ENCODE peak calls at places on chromosomes 6 and 20, in six cellular contexts. W is keratinocyte, Q is caudate nucleus, D is mesendoderm, H is left lung, Z is heart left ventricle. M is an unnamed sample.

GRCh38 chr6:4358414-4359107 is 223.2 kb upstream of the ECI2 start:
- DNase-seq in W (peak), Q (peak), D (peak), H (peak), Z (peak), M (peak)

GRCh38 chr6:52019092-52019491 is 68.3 kb downstream of the PKHD1 start:
- DNase-seq in W (no peak), Q (no peak), D (no peak), H (no peak), Z (no peak), M (no peak)

GRCh38 chr20:37193821-37194220 is 14.5 kb upstream of the MROH8 start:
- DNase-seq in W (no peak), Q (no peak), D (no peak), H (no peak), Z (no peak), M (no peak)

GRCh38 chr20:25540273-25540672 is 45.1 kb downstream of the NINL start:
- DNase-seq in W (no peak), Q (no peak), D (peak), H (peak), Z (no peak), M (no peak)

GRCh38 chr6:53546256-53546655 is 1.4 kb upstream of the GCLC start:
- DNase-seq in W (no peak), Q (no peak), D (no peak), H (no peak), Z (no peak), M (no peak)

GRCh38 chr20:34709836-34710567 is 5.9 kb downstream of the TP53INP2 start:
- DNase-seq in W (no peak), Q (peak), D (peak), H (peak), Z (peak), M (peak)

GRCh38 chr20:17680836-17681740 is 954 bp downstream of the RRBP1 start:
- DNase-seq in W (no peak), Q (peak), D (peak), H (peak), Z (peak), M (peak)

GRCh38 chr6:38827024-38827423 is 111.9 kb downstream of the DNAH8 start:
- DNase-seq in W (no peak), Q (no peak), D (no peak), H (no peak), Z (no peak), M (no peak)

GRCh38 chr20:34389206-34389953 is 26.3 kb downstream of the ITCH start:
- DNase-seq in W (no peak), Q (no peak), D (no peak), H (no peak), Z (no peak), M (no peak)

GRCh38 chr6:112227411-112227810 is 27.0 kb downstream of the LAMA4 start:
- DNase-seq in W (no peak), Q (no peak), D (no peak), H (no peak), Z (no peak), M (no peak)

GRCh38 chr20:61902213-61902869 is 163.3 kb downstream of the TAF4 start:
- DNase-seq in W (no peak), Q (no peak), D (peak), H (no peak), Z (peak), M (no peak)

GRCh38 chr20:10984899-10985298 is 311.1 kb upstream of the JAG1 start:
- DNase-seq in W (no peak), Q (no peak), D (no peak), H (no peak), Z (no peak), M (no peak)

GRCh38 chr6:4973972-4974885 is 29.6 kb downstream of the RPP40 start:
- DNase-seq in W (no peak), Q (peak), D (peak), H (no peak), Z (no peak), M (no peak)

GRCh38 chr6:73747293-73747692 is 51.3 kb downstream of the CD109 start:
- DNase-seq in W (no peak), Q (no peak), D (no peak), H (no peak), Z (no peak), M (no peak)

GRCh38 chr6:140319209-140319608 is 944.8 kb upstream of the CITED2 start:
- DNase-seq in W (no peak), Q (no peak), D (no peak), H (no peak), Z (no peak), M (no peak)

GRCh38 chr6:153957409-153957808 is 81.6 kb upstream of the OPRM1 start:
- DNase-seq in W (no peak), Q (no peak), D (no peak), H (no peak), Z (no peak), M (no peak)

GRCh38 chr6:104953410-104953953 is 3.4 kb upstream of the LIN28B start:
- DNase-seq in W (no peak), Q (no peak), D (peak), H (no peak), Z (peak), M (no peak)

GRCh38 chr6:56292505-56293181 is 45.3 kb upstream of the COL21A1 start:
- DNase-seq in W (no peak), Q (no peak), D (peak), H (no peak), Z (no peak), M (no peak)

GRCh38 chr20:34268851-34269668 is 27.8 kb downstream of the ASIP start:
- DNase-seq in W (no peak), Q (no peak), D (peak), H (peak), Z (peak), M (peak)

GRCh38 chr6:2403546-2403945 is 158.1 kb upstream of the GMDS start:
- DNase-seq in W (no peak), Q (no peak), D (no peak), H (no peak), Z (no peak), M (no peak)

GRCh38 chr6:47780510-47781356 is 1.1 kb upstream of the OPN5 start:
- DNase-seq in W (no peak), Q (peak), D (peak), H (no peak), Z (no peak), M (no peak)

GRCh38 chr6:1554881-1555569 is 54.7 kb upstream of the FOXC1 start:
- DNase-seq in W (no peak), Q (peak), D (no peak), H (peak), Z (peak), M (peak)

GRCh38 chr20:10806539-10806938 is 132.7 kb upstream of the JAG1 start:
- DNase-seq in W (no peak), Q (no peak), D (no peak), H (no peak), Z (no peak), M (no peak)

GRCh38 chr20:60046011-60046413 is 87.8 kb downstream of the CDH26 start:
- DNase-seq in W (no peak), Q (no peak), D (no peak), H (no peak), Z (no peak), M (no peak)

GRCh38 chr6:104908431-104909139 is 48.3 kb upstream of the LIN28B start:
- DNase-seq in W (no peak), Q (no peak), D (no peak), H (no peak), Z (no peak), M (no peak)

GRCh38 chr6:118408863-118409262 is 139.2 kb upstream of the PLN start:
- DNase-seq in W (no peak), Q (no peak), D (no peak), H (no peak), Z (no peak), M (peak)

GRCh38 chr6:39302669-39303424 is 11.4 kb downstream of the KCNK17 start:
- DNase-seq in W (no peak), Q (peak), D (peak), H (peak), Z (peak), M (peak)

GRCh38 chr6:35391240-35391968 is 49.0 kb downstream of the PPARD start:
- DNase-seq in W (peak), Q (no peak), D (no peak), H (no peak), Z (no peak), M (no peak)

GRCh38 chr6:169339731-169340314 is 86.2 kb upstream of the THBS2 start:
- DNase-seq in W (no peak), Q (no peak), D (no peak), H (no peak), Z (no peak), M (no peak)

GRCh38 chr6:45156075-45156474 is 172.1 kb upstream of the RUNX2 start:
- DNase-seq in W (no peak), Q (no peak), D (no peak), H (no peak), Z (no peak), M (no peak)

GRCh38 chr6:25987845-25988244 is 25.2 kb downstream of the TRIM38 start:
- DNase-seq in W (no peak), Q (no peak), D (peak), H (no peak), Z (no peak), M (no peak)

GRCh38 chr6:107115695-107116327 is 496 bp upstream of the BEND3 start:
- DNase-seq in W (no peak), Q (peak), D (peak), H (peak), Z (peak), M (peak)

DNA sequence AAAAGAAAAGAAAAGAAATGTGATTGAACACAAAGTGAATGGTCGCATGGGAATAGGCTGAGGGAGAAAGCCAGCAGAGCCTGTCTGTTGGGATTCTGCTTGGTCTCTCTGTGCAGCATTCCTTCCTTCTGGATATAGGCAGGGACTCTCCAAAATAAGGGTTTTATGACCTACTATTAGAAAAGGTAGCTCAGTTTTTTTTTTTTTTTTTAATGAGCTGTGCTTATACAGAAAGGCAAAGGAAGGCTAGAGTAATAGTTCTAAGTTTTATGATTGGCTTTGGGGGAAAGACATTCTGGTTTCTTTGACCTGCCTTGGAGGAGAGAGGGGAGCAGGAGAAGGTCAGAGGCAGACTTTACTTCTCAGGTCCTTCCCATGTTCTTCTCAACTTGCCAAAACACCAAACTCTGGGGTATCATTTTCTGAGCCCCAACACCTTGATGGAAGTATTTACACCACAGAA is 18.8 kb upstream of the IER3 start:
- DNase-seq in W (no peak), Q (no peak), D (no peak), H (no peak), Z (no peak), M (no peak)
- H3K27ac ChIP-seq in W (peak), Q (no peak), D (peak), H (no peak), Z (peak), M (peak)

DNA sequence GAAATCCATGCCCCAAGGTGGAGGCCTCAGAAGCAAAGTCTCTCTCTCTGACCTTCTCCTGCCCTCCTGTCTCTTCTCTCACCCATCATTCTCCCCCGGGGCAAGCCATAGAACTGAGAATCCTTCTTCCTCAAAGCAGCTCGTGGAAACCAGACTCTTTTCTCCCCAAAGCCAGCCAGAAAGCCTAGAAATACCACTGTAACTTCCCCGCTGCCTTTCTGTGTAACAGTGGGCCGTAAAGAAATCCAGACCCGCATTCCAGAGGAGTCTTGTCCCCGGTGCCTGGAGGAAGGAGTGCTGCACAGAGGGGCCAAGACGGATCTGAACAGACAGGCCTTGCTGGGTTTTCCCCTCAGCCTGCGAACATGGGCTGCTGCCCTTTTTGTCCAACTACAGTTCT is 964 bp upstream of the SLC22A2 start:
- DNase-seq in W (no peak), Q (no peak), D (peak), H (no peak), Z (no peak), M (no peak)
- H3K27ac ChIP-seq in W (no peak), Q (no peak), D (no peak), H (no peak), Z (no peak), M (peak)

GRCh38 chr20:45863543-45864470 is 6.4 kb downstream of the ZSWIM3 start:
- DNase-seq in W (no peak), Q (no peak), D (no peak), H (no peak), Z (no peak), M (no peak)

GRCh38 chr20:45857114-45857835 is at the start of the genes ACOT8 and ZSWIM3:
- DNase-seq in W (peak), Q (peak), D (peak), H (peak), Z (peak), M (peak)

GRCh38 chr20:45861157-45862075 is 4.0 kb downstream of the ZSWIM3 start:
- DNase-seq in W (no peak), Q (no peak), D (no peak), H (no peak), Z (no peak), M (peak)

GRCh38 chr20:45857836-45858250 is 429 bp downstream of the ZSWIM3 start:
- DNase-seq in W (no peak), Q (no peak), D (peak), H (no peak), Z (no peak), M (no peak)

DNA sequence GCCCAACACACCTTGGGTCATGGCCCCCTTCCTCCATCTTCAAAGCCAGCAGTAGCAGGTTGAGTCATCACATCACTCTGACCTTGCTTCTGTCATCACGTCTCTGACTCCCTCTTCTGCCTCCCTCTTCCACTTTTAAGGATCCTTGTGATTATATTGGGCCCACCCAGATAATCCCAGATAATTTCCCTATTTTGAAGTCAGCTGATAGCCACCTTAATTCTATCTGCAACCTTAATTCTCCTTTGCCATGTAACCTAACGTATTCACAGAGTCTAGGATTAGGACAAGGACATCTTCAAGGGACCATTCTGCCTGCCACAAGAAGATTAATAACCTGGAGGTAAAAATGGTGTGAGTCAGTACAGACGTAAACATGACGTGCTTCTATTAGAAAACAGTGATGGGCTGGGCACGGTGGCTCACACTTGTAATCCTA is 3.2 kb downstream of the ZSWIM3 start:
- DNase-seq in W (no peak), Q (no peak), D (no peak), H (no peak), Z (no peak), M (no peak)
- H3K27ac ChIP-seq in W (no peak), Q (no peak), D (no peak), H (no peak), Z (no peak), M (no peak)

DNA sequence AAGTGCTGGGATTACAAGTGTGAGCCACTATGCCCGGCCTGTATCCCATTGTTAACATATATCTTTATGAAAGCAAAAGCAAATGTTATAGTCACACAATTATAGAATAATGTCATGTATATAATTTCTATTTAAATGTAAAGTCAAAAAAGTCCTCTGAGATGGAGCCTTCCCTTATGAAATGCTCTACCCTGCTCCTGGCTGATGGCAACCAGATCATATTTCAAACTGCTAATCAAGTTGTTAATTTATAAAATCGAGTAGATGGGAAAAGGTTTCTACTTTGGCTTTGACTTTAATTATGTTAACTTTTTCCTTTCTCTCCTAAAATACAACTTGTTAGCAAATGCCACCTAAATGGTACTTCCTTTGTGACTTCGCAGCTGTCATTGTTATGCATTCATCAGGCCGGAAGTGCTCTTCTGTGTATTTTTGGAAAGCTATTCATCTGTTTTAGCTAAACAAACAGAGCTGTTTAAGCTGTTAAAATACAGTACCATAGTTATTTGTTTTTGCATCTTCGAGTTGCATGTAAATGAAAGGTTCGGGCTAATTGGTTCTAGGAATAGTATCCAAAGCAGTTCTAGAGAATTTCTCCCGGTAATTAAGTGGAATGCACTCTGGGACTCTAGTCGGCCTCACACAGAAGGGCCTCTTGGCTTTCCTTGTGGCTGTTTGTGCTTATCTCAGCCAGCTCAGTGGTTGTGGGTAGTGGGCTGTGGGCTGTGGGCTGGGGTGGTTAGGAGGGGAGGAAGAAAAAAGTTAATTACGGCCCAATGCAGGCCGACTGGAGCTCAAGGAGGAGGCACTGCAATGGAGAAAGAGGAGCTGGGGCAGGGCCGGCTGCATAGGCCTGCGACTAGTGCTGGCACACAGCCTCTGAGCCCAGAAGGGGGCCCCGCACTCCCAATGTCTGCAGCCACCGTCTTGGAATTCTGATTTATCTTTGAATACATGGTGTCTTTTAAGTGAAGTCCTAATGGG is 34.8 kb downstream of the SLC35D3 start:
- DNase-seq in W (no peak), Q (no peak), D (peak), H (no peak), Z (no peak), M (no peak)
- H3K27ac ChIP-seq in W (no peak), Q (no peak), D (peak), H (no peak), Z (no peak), M (no peak)

DNA sequence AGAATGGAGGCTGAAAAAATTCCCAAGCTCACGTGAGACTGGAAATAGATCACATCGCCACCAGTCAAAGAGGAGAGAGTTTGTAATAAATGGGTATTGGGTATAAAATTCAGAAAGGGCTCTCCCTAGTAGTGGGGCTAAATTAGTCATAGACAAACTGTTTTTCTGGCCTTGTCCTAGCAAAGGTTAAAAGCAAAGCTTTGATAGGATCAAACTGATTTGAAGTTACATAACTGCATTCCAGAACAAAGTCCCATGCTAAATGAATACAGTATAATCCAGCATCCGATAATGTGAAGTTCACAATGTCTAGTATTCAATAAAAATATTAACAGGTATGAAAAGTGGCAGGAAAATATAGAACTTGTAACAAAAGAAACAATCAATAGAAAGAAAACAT is 149.8 kb upstream of the ATXN1 start:
- DNase-seq in W (no peak), Q (no peak), D (no peak), H (no peak), Z (no peak), M (no peak)
- H3K27ac ChIP-seq in W (no peak), Q (no peak), D (no peak), H (no peak), Z (no peak), M (no peak)

DNA sequence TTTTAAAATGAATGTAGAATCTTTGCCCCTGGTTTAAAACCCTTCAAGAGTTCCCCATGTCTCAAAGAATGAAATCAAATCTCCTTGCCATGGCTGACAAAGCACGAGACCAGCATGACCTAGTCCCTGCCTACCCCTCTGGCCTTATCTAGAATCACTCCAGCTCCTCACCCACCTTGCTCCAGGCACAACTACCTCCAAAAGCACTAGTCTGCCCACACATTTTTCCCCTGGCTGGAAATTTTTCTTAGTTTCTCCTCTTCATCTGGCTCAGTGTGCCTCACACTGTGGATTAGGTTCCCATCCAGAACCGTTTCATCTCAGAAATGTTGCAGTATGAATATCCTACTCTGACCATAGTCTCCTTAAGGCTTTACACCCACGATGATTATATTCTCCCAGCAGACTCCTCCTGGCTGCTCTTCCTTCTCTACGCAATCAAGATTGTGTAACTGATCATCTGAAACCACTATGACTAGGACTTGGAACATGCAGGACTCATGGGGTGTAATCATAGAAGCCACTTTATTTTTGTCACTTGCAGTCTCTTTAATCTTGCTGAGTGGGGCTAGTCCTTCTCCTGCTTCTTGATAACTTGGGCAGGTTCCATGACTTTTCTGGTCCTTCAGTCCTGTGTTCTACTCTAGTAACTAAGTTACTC is 7.8 kb upstream of the MRS2 start:
- DNase-seq in W (no peak), Q (no peak), D (no peak), H (no peak), Z (no peak), M (no peak)
- H3K27ac ChIP-seq in W (no peak), Q (no peak), D (no peak), H (no peak), Z (no peak), M (no peak)

DNA sequence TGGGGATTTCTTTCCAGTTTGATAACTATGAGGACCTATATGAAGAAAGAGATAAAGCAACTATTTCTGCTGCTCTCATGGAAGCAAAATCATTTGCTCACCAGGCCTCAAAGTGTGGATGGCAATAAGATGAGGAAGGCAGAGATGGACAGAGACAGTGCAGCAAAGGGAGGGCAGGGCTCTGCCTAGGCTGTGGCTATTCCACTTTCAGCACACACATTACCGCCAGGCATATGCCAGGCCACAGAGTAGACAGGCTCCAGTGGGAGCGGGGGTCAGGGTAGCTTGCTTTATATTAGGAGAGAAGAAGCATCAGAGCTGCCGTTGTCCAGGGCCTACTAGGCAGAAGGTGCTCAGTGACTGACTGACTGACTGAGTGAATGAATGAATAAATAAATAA is 40.9 kb downstream of the BCL2L1 start:
- DNase-seq in W (no peak), Q (no peak), D (no peak), H (no peak), Z (no peak), M (no peak)
- H3K27ac ChIP-seq in W (no peak), Q (no peak), D (no peak), H (no peak), Z (peak), M (peak)